ENCODE peak calls at places on chromosomes 3 and 15, in seven cellular contexts. M is left ventricle myocardium inferior, X is mucosa of descending colon, G is B cell, U is NCI-H1417 treated with DMSO at 0.1 percent for 48 hours, C is HTR-8/SVneo, O is foreskin keratinocyte. K is an unnamed sample.
A peak's percentile ranks its signal among the peaks of the same experiment; 100 is the strongest.

GRCh38 chr3:47022540-47023161 is 43.2 kb downstream of the NBEAL2 start:
- DNase-seq in O (no peak), U (no peak), M (no peak), C (no peak), X (no peak), G (no peak), K (no peak)

GRCh38 chr3:107753988-107754387 is 231.2 kb downstream of the BBX start:
- DNase-seq in U (no peak), C (no peak), G (no peak), X (no peak), M (no peak), O (no peak), K (no peak)

GRCh38 chr3:142940000-142940399 is 23.5 kb downstream of the PAQR9 start:
- DNase-seq in O (no peak), G (no peak), M (no peak), U (no peak), C (no peak), X (no peak), K (no peak)

GRCh38 chr3:196472286-196472685 is 31.3 kb downstream of the RNF168 start:
- DNase-seq in C (no peak), U (no peak), M (no peak), O (no peak), G (no peak), X (no peak), K (no peak)

GRCh38 chr15:75130597-75131268 is 70.9 kb upstream of the C15orf39 start:
- DNase-seq in U (no peak), X (no peak), G (peak; percentile 55), M (no peak), C (no peak), O (no peak), K (no peak)

GRCh38 chr3:58062469-58062868 is 54.2 kb downstream of the FLNB start:
- DNase-seq in U (no peak), C (no peak), G (no peak), M (no peak), X (no peak), O (no peak), K (no peak)

GRCh38 chr3:111068574-111068973 is 3.0 kb upstream of the NECTIN3 start:
- DNase-seq in G (no peak), M (no peak), U (no peak), X (no peak), O (no peak), C (no peak), K (no peak)

GRCh38 chr3:57855281-57855680 is 99.2 kb downstream of the SLMAP start:
- DNase-seq in C (no peak), M (no peak), O (peak; percentile 21), G (no peak), U (no peak), X (no peak), K (no peak)

GRCh38 chr15:96699871-96700401 is 369.4 kb downstream of the NR2F2 start:
- DNase-seq in X (no peak), M (no peak), U (peak; percentile 82), C (no peak), G (no peak), O (no peak), K (no peak)

GRCh38 chr3:16151109-16151508 is 23.4 kb upstream of the GALNT15 start:
- DNase-seq in O (no peak), M (peak; percentile 79), X (peak; percentile 71), G (no peak), U (no peak), C (no peak), K (no peak)

GRCh38 chr15:47718474-47719440 is 1.5 kb downstream of the SEMA6D start:
- DNase-seq in M (no peak), X (peak; percentile 52), O (no peak), C (peak; percentile 17), U (no peak), G (peak; percentile 38), K (no peak)

GRCh38 chr3:190188197-190188596 is 67.5 kb upstream of the P3H2 start:
- DNase-seq in C (no peak), M (no peak), O (no peak), U (no peak), G (no peak), X (no peak), K (no peak)

GRCh38 chr15:58307313-58307961 is 124.4 kb upstream of the LIPC start:
- DNase-seq in U (no peak), O (peak; percentile 12), M (no peak), G (no peak), C (no peak), X (no peak), K (no peak)

GRCh38 chr3:133489466-133490085 is 83.9 kb upstream of the CDV3 start:
- DNase-seq in G (no peak), M (no peak), U (no peak), O (no peak), C (no peak), X (no peak), K (no peak)

GRCh38 chr3:53046171-53047170 is 598 bp upstream of the SFMBT1 start:
- DNase-seq in M (peak; percentile 41), U (no peak), O (no peak), G (peak; percentile 86), C (peak; percentile 64), X (peak; percentile 85), K (peak; percentile 82)

GRCh38 chr3:15750879-15751278 is 46.9 kb downstream of the ANKRD28 start:
- DNase-seq in X (no peak), G (no peak), C (no peak), M (no peak), U (no peak), O (no peak), K (no peak)

GRCh38 chr3:164452707-164453106 is 625.6 kb downstream of the SI start:
- DNase-seq in U (no peak), C (no peak), O (no peak), X (no peak), M (no peak), G (no peak), K (no peak)

GRCh38 chr3:195238626-195239118 is 32.3 kb downstream of the XXYLT1 start:
- DNase-seq in O (no peak), G (no peak), M (peak; percentile 23), C (no peak), X (peak; percentile 37), U (no peak), K (no peak)

GRCh38 chr3:58296269-58296668 is 9.8 kb upstream of the RPP14 start:
- DNase-seq in G (no peak), X (no peak), U (no peak), C (no peak), M (no peak), O (no peak), K (no peak)

GRCh38 chr3:184156522-184156955 is 1.4 kb downstream of the DVL3 start:
- DNase-seq in G (peak; percentile 44), X (peak; percentile 63), U (no peak), M (peak; percentile 75), C (peak; percentile 74), O (no peak), K (no peak)

GRCh38 chr3:188948658-188949400 is 222.9 kb upstream of the TPRG1 start:
- DNase-seq in O (peak; percentile 64), M (no peak), G (no peak), U (no peak), X (no peak), C (no peak), K (peak; percentile 66)

GRCh38 chr3:185162634-185163033 is 9.8 kb upstream of the C3orf70 start:
- DNase-seq in X (no peak), O (no peak), C (no peak), U (no peak), M (no peak), G (no peak), K (no peak)

GRCh38 chr15:52529289-52529929 is 729 bp upstream of the MYO5A start:
- DNase-seq in O (no peak), X (no peak), C (peak; percentile 20), G (no peak), U (no peak), M (no peak), K (peak; percentile 15)

GRCh38 chr3:69082805-69083204 is 1.9 kb upstream of the ARL6IP5 start:
- DNase-seq in U (no peak), O (no peak), G (peak; percentile 42), C (peak; percentile 65), M (no peak), X (no peak), K (no peak)

GRCh38 chr3:126022741-126023359 is 53.9 kb downstream of the ROPN1B start:
- DNase-seq in C (no peak), U (no peak), X (no peak), O (no peak), G (no peak), M (no peak), K (no peak)

K was measured in A549.